ENCODE peak calls at places on chromosome 22, in seven cellular contexts. T is sigmoid colon, H is upper lobe of left lung, W is K562, L is stomach, D is GM12878, R is esophagus muscularis mucosa. K is an unnamed sample.

GRCh38 chr22:20788627-20789344 is 14.9 kb downstream of the SERPIND1 start:
- DNase-seq in T (no peak), H (no peak), W (no peak), L (no peak), D (no peak), R (no peak), K (no peak)

GRCh38 chr22:46613606-46613997 is 6.6 kb upstream of the GRAMD4 start:
- DNase-seq in T (no peak), H (no peak), W (no peak), L (no peak), D (peak), R (no peak), K (peak)

GRCh38 chr22:46023558-46023981 is 46.6 kb upstream of the WNT7B start:
- DNase-seq in T (peak), H (peak), W (no peak), L (no peak), D (no peak), R (no peak), K (peak)

GRCh38 chr22:30998329-30998728 is 29.3 kb downstream of the TUG1 start:
- DNase-seq in T (no peak), H (no peak), W (no peak), L (no peak), D (no peak), R (no peak), K (no peak)

GRCh38 chr22:49394116-49394785 is 433.4 kb downstream of the BRD1 start:
- DNase-seq in T (peak), H (no peak), W (no peak), L (no peak), D (no peak), R (no peak), K (no peak)

GRCh38 chr22:45946805-45947600 is 30.0 kb downstream of the WNT7B start:
- DNase-seq in T (no peak), H (peak), W (no peak), L (no peak), D (no peak), R (no peak), K (no peak)

GRCh38 chr22:22870577-22871398 is 16.8 kb upstream of the IGLL5 start:
- DNase-seq in T (no peak), H (no peak), W (peak), L (no peak), D (no peak), R (peak), K (no peak)

GRCh38 chr22:45314054-45314721 is 4.5 kb downstream of the FAM118A start:
- DNase-seq in T (no peak), H (no peak), W (peak), L (no peak), D (no peak), R (no peak), K (no peak)

GRCh38 chr22:43889366-43890253 is 2.2 kb downstream of the PNPLA5 start:
- DNase-seq in T (peak), H (no peak), W (no peak), L (no peak), D (no peak), R (no peak), K (no peak)

GRCh38 chr22:48432721-48433518 is 1394.8 kb downstream of the BRD1 start:
- DNase-seq in T (peak), H (no peak), W (no peak), L (no peak), D (no peak), R (no peak), K (no peak)

GRCh38 chr22:46574993-46575914 is 37.8 kb upstream of the CELSR1 start:
- DNase-seq in T (peak), H (peak), W (no peak), L (peak), D (no peak), R (no peak), K (peak)

GRCh38 chr22:42848941-42849340 is 8.1 kb downstream of the ARFGAP3 start:
- DNase-seq in T (no peak), H (no peak), W (no peak), L (no peak), D (no peak), R (no peak), K (no peak)

GRCh38 chr22:22748297-22748743 is 103.9 kb downstream of the GGTLC2 start:
- DNase-seq in T (no peak), H (peak), W (peak), L (peak), D (no peak), R (no peak), K (peak)

GRCh38 chr22:37427711-37428635 is 694 bp upstream of the ELFN2 start:
- DNase-seq in T (no peak), H (no peak), W (no peak), L (no peak), D (no peak), R (no peak), K (no peak)

GRCh38 chr22:48591286-48592065 is 1236.2 kb downstream of the BRD1 start:
- DNase-seq in T (no peak), H (no peak), W (no peak), L (no peak), D (no peak), R (no peak), K (no peak)

GRCh38 chr22:37633693-37634504 is 5.6 kb upstream of the SH3BP1 start:
- DNase-seq in T (peak), H (peak), W (peak), L (peak), D (peak), R (peak), K (peak)

GRCh38 chr22:36900225-36900624 is 13.2 kb upstream of the CSF2RB start:
- DNase-seq in T (no peak), H (no peak), W (no peak), L (no peak), D (no peak), R (no peak), K (no peak)

GRCh38 chr22:46829140-46829891 is 66.9 kb downstream of the TBC1D22A start:
- DNase-seq in T (no peak), H (no peak), W (no peak), L (no peak), D (no peak), R (peak), K (no peak)

GRCh38 chr22:37258810-37259472 is 14.9 kb upstream of the RAC2 start:
- DNase-seq in T (no peak), H (no peak), W (no peak), L (no peak), D (no peak), R (no peak), K (no peak)

GRCh38 chr22:32880906-32881596 is 79.5 kb downstream of the TIMP3 start:
- DNase-seq in T (peak), H (no peak), W (peak), L (peak), D (no peak), R (peak), K (peak)

GRCh38 chr22:34833982-34834510 is 231.9 kb upstream of the ISX start:
- DNase-seq in T (no peak), H (no peak), W (no peak), L (no peak), D (no peak), R (no peak), K (no peak)

GRCh38 chr22:47088480-47089145 is 326.2 kb downstream of the TBC1D22A start:
- DNase-seq in T (no peak), H (no peak), W (peak), L (no peak), D (no peak), R (no peak), K (no peak)

GRCh38 chr22:30872282-30873041 is 96.1 kb downstream of the MORC2 start:
- DNase-seq in T (peak), H (no peak), W (peak), L (no peak), D (no peak), R (no peak), K (peak)

GRCh38 chr22:23408321-23408720 is 171.8 kb downstream of the IGLL1 start:
- DNase-seq in T (no peak), H (no peak), W (no peak), L (no peak), D (no peak), R (no peak), K (no peak)

GRCh38 chr22:17201285-17201945 is 17.8 kb downstream of the ADA2 start:
- DNase-seq in T (no peak), H (no peak), W (peak), L (no peak), D (no peak), R (no peak), K (no peak)

GRCh38 chr22:36644333-36644757 is 59.2 kb downstream of the CACNG2 start:
- DNase-seq in T (no peak), H (no peak), W (peak), L (no peak), D (no peak), R (no peak), K (no peak)

GRCh38 chr22:49156662-49157285 is 670.9 kb downstream of the BRD1 start:
- DNase-seq in T (no peak), H (no peak), W (no peak), L (peak), D (no peak), R (no peak), K (peak)

GRCh38 chr22:48505891-48506290 is 1321.8 kb downstream of the BRD1 start:
- DNase-seq in T (no peak), H (no peak), W (no peak), L (no peak), D (no peak), R (no peak), K (no peak)

GRCh38 chr22:49235463-49236300 is 592.0 kb downstream of the BRD1 start:
- DNase-seq in T (no peak), H (no peak), W (no peak), L (no peak), D (no peak), R (peak), K (peak)

GRCh38 chr22:24333301-24333700 is 62.7 kb downstream of the SPECC1L start:
- DNase-seq in T (no peak), H (no peak), W (no peak), L (no peak), D (no peak), R (no peak), K (no peak)

GRCh38 chr22:44360686-44361381 is 48.1 kb upstream of the SHISAL1 start:
- DNase-seq in T (peak), H (peak), W (no peak), L (peak), D (no peak), R (no peak), K (peak)

GRCh38 chr22:44569516-44569915 is 71.5 kb upstream of the RTL6 start:
- DNase-seq in T (peak), H (no peak), W (no peak), L (no peak), D (no peak), R (no peak), K (no peak)

GRCh38 chr22:23824476-23825245 is 14.1 kb downstream of the DERL3 start:
- DNase-seq in T (peak), H (no peak), W (no peak), L (no peak), D (no peak), R (no peak), K (no peak)

GRCh38 chr22:43157874-43158546 is 6.7 kb downstream of the TSPO start:
- DNase-seq in T (no peak), H (no peak), W (no peak), L (no peak), D (no peak), R (no peak), K (no peak)

GRCh38 chr22:47071078-47071811 is 308.8 kb downstream of the TBC1D22A start:
- DNase-seq in T (no peak), H (no peak), W (no peak), L (no peak), D (no peak), R (no peak), K (no peak)

GRCh38 chr22:20174785-20175596 is 24.1 kb upstream of the CCDC188 start:
- DNase-seq in T (no peak), H (no peak), W (no peak), L (no peak), D (no peak), R (no peak), K (no peak)

GRCh38 chr22:40238425-40239344 is 61.0 kb downstream of the TNRC6B start:
- DNase-seq in T (no peak), H (peak), W (no peak), L (peak), D (no peak), R (no peak), K (no peak)
- TF ChIP-seq POLR2AphosphoS5 in T (no peak), H (peak), W (no peak), L (no peak), D (no peak), R (peak), K (no peak)

DNA sequence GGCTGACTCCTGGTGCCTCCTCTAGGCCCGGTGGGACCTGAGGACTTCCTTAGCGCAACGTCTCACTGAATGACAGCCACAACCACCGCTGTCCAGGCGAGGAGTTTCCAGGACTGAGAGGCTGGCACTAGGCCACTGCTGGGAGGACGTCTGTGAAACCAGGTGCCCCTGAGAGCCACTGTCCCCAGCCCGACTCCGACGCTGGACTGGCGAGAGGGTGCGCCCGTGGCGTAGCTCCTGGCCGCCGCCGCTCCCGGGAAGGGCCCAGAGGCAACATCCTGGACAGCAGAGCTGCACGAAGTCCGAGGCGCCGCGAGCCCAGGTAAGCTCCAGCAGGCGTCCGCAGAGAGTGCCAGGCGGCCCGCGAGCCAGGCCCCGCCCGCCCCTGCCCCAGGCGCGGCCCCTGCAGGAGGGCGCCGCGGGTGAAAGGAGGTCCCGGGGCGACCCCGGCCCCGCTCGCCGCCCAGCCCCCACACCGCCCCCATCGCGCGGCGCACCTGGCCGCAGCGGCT is 525 bp downstream of the DGCR2 start:
- DNase-seq in T (peak), H (peak), W (peak), L (peak), D (no peak), R (no peak), K (peak)
- TF ChIP-seq POLR2A in T (no peak), H (no peak), W (no peak), L (no peak), D (peak), R (no peak), K (no peak)

DNA sequence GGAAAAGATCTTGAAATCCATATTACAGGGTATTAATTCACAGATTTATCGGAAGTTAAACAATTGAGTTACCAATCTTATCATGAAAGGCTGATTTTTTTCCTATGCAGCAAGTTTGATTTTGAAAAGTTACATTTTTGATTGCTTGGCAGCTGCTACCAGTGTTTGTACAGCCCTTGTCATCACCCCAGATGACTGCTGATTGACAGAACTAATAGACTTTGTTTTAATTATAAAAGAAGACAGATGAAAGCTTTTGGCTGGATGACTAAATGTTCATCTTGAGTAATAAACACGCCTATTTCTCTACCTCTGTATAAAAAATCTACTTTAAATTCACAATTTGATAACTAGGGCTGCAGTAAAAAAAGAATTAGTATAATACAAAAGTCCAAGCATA is 259.7 kb downstream of the TTC28 start:
- DNase-seq in T (no peak), H (no peak), W (no peak), L (no peak), D (no peak), R (no peak), K (no peak)
- TF ChIP-seq EP300 in T (no peak), H (no peak), W (no peak), L (no peak), D (no peak), R (no peak), K (no peak)

GRCh38 chr22:29559030-29559429 is 5.5 kb upstream of the THOC5 start:
- DNase-seq in T (no peak), H (no peak), W (no peak), L (no peak), D (no peak), R (no peak), K (no peak)

GRCh38 chr22:29550005-29550404 is 3.6 kb downstream of the THOC5 start:
- DNase-seq in T (no peak), H (no peak), W (no peak), L (no peak), D (no peak), R (no peak), K (no peak)

GRCh38 chr22:29555065-29555644 is 1.6 kb upstream of the THOC5 start:
- DNase-seq in T (no peak), H (no peak), W (no peak), L (no peak), D (no peak), R (no peak), K (peak)

GRCh38 chr22:29553391-29554224 is at the start of gene THOC5:
- DNase-seq in T (peak), H (peak), W (peak), L (peak), D (peak), R (peak), K (peak)
- TF ChIP-seq POLR2AphosphoS5 in T (peak), H (peak), W (peak), L (peak), D (peak), R (peak), K (peak)

DNA sequence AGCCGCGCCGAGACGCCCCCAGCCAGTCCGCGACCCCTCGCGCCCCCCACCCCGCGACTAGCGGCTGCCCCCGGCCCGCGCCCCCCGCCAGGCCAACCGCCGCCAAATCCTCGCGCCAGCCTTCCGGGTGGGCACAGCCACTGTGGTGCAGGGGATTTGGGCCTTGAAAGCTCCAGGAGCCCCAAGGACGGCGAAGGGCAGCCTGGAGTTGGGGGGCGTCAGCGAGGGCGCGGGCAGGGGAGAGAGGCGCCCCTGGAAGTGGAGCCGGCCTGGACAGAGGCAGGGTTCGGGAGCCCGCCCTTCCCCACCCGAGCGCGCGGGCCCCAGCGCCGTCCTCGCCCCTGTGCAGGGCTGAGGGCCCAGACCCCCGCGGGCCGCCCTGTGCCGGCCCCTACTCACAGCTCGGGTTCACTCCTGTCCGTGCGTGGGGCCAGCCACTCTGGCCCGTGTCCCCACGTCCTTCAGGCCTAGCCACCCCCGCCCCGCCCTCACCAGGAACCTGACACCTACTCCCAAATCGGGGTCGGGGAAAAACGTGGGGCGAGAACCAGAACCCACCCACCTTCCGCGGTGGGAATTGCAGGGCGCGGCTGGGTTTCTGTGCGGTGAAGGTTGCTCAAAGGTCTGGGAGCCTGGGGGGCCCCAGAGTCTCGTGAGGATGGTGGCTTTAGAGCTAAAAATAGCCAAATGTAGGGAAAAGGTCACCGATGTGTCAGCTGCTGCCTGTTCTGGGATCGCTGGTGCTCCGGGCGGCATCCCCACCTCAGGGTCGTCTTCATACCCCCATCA is at the start of gene CPT1B:
- DNase-seq in T (no peak), H (no peak), W (peak), L (no peak), D (no peak), R (no peak), K (no peak)
- TF ChIP-seq POLR2A in T (no peak), H (no peak), W (no peak), L (no peak), D (no peak), R (no peak), K (no peak)

DNA sequence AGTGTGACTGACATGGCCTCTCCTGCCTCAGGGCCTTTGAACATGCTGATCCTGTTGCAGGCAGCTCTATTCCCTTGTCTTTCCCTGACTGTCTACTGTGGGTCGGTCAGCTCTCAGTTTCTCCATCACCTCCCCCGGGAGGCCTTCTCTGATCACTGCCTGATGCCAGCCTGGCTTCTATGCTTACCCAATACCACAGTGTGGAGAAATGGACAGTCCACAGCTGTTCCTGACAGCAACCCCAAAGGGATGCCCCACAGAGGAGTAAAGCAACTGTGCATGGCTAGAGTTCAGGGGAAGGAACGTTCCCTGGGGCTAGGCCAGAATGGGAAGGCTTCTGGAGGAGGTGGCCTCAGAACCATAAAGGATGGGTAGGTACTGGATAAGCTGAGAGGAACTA is 354.3 kb downstream of the MIAT start:
- DNase-seq in T (no peak), H (no peak), W (no peak), L (no peak), D (no peak), R (no peak), K (no peak)
- TF ChIP-seq EP300 in T (no peak), H (no peak), W (no peak), L (no peak), D (no peak), R (no peak), K (no peak)

GRCh38 chr22:38740754-38741153 is 15.0 kb downstream of the SUN2 start:
- DNase-seq in T (no peak), H (no peak), W (no peak), L (no peak), D (no peak), R (no peak), K (no peak)
- TF ChIP-seq POLR2AphosphoS5 in T (no peak), H (no peak), W (no peak), L (no peak), D (no peak), R (no peak), K (no peak)

GRCh38 chr22:41197046-41197807 is 7.9 kb upstream of the L3MBTL2 start:
- DNase-seq in T (peak), H (peak), W (peak), L (peak), D (no peak), R (peak), K (peak)
- TF ChIP-seq POLR2A in T (no peak), H (peak), W (no peak), L (no peak), D (no peak), R (no peak), K (no peak)